ENCODE peak calls at places on chromosome 5, in four cellular contexts. U is AG08395, Q is cardiac fibroblast, C is pulmonary artery endothelial cell. B is an unnamed sample.

GRCh38 chr5:55538621-55539020 is 3.9 kb upstream of the PLPP1 start:
- DNase-seq in Q (no peak), C (no peak), U (no peak), B (no peak)

GRCh38 chr5:56693220-56693579 is 122.1 kb upstream of the MAP3K1 start:
- DNase-seq in C (no peak), Q (no peak), U (no peak), B (no peak)

GRCh38 chr5:88660326-88660946 is 222.5 kb downstream of the MEF2C start:
- DNase-seq in U (peak), Q (peak), C (no peak), B (peak)

GRCh38 chr5:73966411-73966810 is 340.4 kb downstream of the ARHGEF28 start:
- DNase-seq in U (no peak), C (no peak), Q (no peak), B (no peak)

GRCh38 chr5:125409496-125410351 is 663.3 kb upstream of the ZNF608 start:
- DNase-seq in U (no peak), Q (peak), C (no peak), B (no peak)

GRCh38 chr5:15695171-15695676 is 195.2 kb downstream of the FBXL7 start:
- DNase-seq in C (no peak), Q (peak), U (peak), B (peak)

GRCh38 chr5:58922392-58923171 is 339.7 kb downstream of the RAB3C start:
- DNase-seq in U (peak), C (no peak), Q (peak), B (no peak)

GRCh38 chr5:3051400-3051799 is 299.9 kb upstream of the IRX2 start:
- DNase-seq in U (no peak), C (no peak), Q (no peak), B (no peak)

GRCh38 chr5:65825388-65826328 is 100.7 kb upstream of the ERBIN start:
- DNase-seq in Q (no peak), U (no peak), C (no peak), B (no peak)

GRCh38 chr5:130400091-130400490 is 495.8 kb downstream of the CHSY3 start:
- DNase-seq in U (peak), Q (peak), C (no peak), B (peak)

B was measured in amniotic epithelial cell.